ENCODE peak calls at places on chromosome 4, in six cellular contexts. One of them, this sample, is unnamed.

GRCh38 chr4:6990661-6991060 is 52.5 kb upstream of the TADA2B start:
- DNase-seq in NCI-H1436: no peak
- DNase-seq in NCI-H187: no peak
- DNase-seq in SK-N-SH: no peak
- DNase-seq in CD8-positive, alpha-beta memory T cell: no peak
- DNase-seq in A673: no peak
- DNase-seq in this sample: no peak

GRCh38 chr4:8580321-8581093 is at the start of gene GPR78:
- DNase-seq in NCI-H187: no peak
- DNase-seq in NCI-H1436: no peak
- DNase-seq in SK-N-SH: peak
- DNase-seq in CD8-positive, alpha-beta memory T cell: no peak
- DNase-seq in A673: peak
- DNase-seq in this sample: peak

GRCh38 chr4:138540056-138540800 is 298.1 kb upstream of the SLC7A11 start:
- DNase-seq in SK-N-SH: no peak
- DNase-seq in NCI-H187: no peak
- DNase-seq in A673: no peak
- DNase-seq in NCI-H1436: no peak
- DNase-seq in CD8-positive, alpha-beta memory T cell: no peak
- DNase-seq in this sample: no peak

GRCh38 chr4:120055167-120055566 is 11.5 kb downstream of the MAD2L1 start:
- DNase-seq in A673: no peak
- DNase-seq in NCI-H1436: no peak
- DNase-seq in NCI-H187: no peak
- DNase-seq in SK-N-SH: no peak
- DNase-seq in CD8-positive, alpha-beta memory T cell: no peak
- DNase-seq in this sample: no peak

GRCh38 chr4:2867758-2868491 is 24.3 kb downstream of the ADD1 start:
- DNase-seq in NCI-H187: no peak
- DNase-seq in NCI-H1436: no peak
- DNase-seq in CD8-positive, alpha-beta memory T cell: no peak
- DNase-seq in SK-N-SH: peak
- DNase-seq in A673: peak
- DNase-seq in this sample: no peak

GRCh38 chr4:61202638-61203495 is 2.7 kb downstream of the ADGRL3 start:
- DNase-seq in NCI-H187: no peak
- DNase-seq in SK-N-SH: peak
- DNase-seq in NCI-H1436: no peak
- DNase-seq in A673: no peak
- DNase-seq in CD8-positive, alpha-beta memory T cell: no peak
- DNase-seq in this sample: no peak

GRCh38 chr4:40065010-40065409 is 8.4 kb downstream of the N4BP2 start:
- DNase-seq in CD8-positive, alpha-beta memory T cell: no peak
- DNase-seq in NCI-H187: peak
- DNase-seq in SK-N-SH: no peak
- DNase-seq in NCI-H1436: no peak
- DNase-seq in A673: no peak
- DNase-seq in this sample: no peak

GRCh38 chr4:152079543-152080293 is 318.9 kb upstream of the GATB start:
- DNase-seq in CD8-positive, alpha-beta memory T cell: peak
- DNase-seq in NCI-H187: no peak
- DNase-seq in SK-N-SH: no peak
- DNase-seq in A673: no peak
- DNase-seq in NCI-H1436: no peak
- DNase-seq in this sample: peak

GRCh38 chr4:2298548-2298991 is 36.7 kb upstream of the MXD4 start:
- DNase-seq in SK-N-SH: peak
- DNase-seq in CD8-positive, alpha-beta memory T cell: no peak
- DNase-seq in NCI-H187: no peak
- DNase-seq in NCI-H1436: no peak
- DNase-seq in A673: no peak
- DNase-seq in this sample: no peak

GRCh38 chr4:107066622-107067021 is 30.5 kb upstream of the DKK2 start:
- DNase-seq in A673: no peak
- DNase-seq in CD8-positive, alpha-beta memory T cell: no peak
- DNase-seq in SK-N-SH: no peak
- DNase-seq in NCI-H187: no peak
- DNase-seq in NCI-H1436: no peak
- DNase-seq in this sample: no peak

GRCh38 chr4:7959066-7959465 is 19.4 kb upstream of the AFAP1 start:
- DNase-seq in NCI-H1436: peak
- DNase-seq in A673: peak
- DNase-seq in CD8-positive, alpha-beta memory T cell: no peak
- DNase-seq in SK-N-SH: no peak
- DNase-seq in NCI-H187: no peak
- DNase-seq in this sample: no peak

GRCh38 chr4:141099326-141099725 is 33.9 kb downstream of the RNF150 start:
- DNase-seq in SK-N-SH: no peak
- DNase-seq in NCI-H1436: no peak
- DNase-seq in NCI-H187: no peak
- DNase-seq in CD8-positive, alpha-beta memory T cell: no peak
- DNase-seq in A673: no peak
- DNase-seq in this sample: no peak

GRCh38 chr4:4569036-4569435 is 27.2 kb upstream of the STX18 start:
- DNase-seq in SK-N-SH: no peak
- DNase-seq in CD8-positive, alpha-beta memory T cell: no peak
- DNase-seq in NCI-H187: no peak
- DNase-seq in NCI-H1436: no peak
- DNase-seq in A673: no peak
- DNase-seq in this sample: no peak

GRCh38 chr4:11773798-11774197 is 345.1 kb upstream of the HS3ST1 start:
- DNase-seq in NCI-H1436: no peak
- DNase-seq in A673: no peak
- DNase-seq in SK-N-SH: no peak
- DNase-seq in NCI-H187: no peak
- DNase-seq in CD8-positive, alpha-beta memory T cell: no peak
- DNase-seq in this sample: no peak

GRCh38 chr4:76342191-76342590 is 35.7 kb downstream of the STBD1 start:
- DNase-seq in SK-N-SH: no peak
- DNase-seq in NCI-H1436: no peak
- DNase-seq in A673: no peak
- DNase-seq in NCI-H187: peak
- DNase-seq in CD8-positive, alpha-beta memory T cell: no peak
- DNase-seq in this sample: no peak

GRCh38 chr4:29900336-29900735 is 819.8 kb upstream of the PCDH7 start:
- DNase-seq in NCI-H1436: no peak
- DNase-seq in SK-N-SH: no peak
- DNase-seq in A673: no peak
- DNase-seq in CD8-positive, alpha-beta memory T cell: no peak
- DNase-seq in NCI-H187: no peak
- DNase-seq in this sample: no peak

GRCh38 chr4:121138014-121138413 is 26.1 kb downstream of the TNIP3 start:
- DNase-seq in CD8-positive, alpha-beta memory T cell: no peak
- DNase-seq in A673: no peak
- DNase-seq in SK-N-SH: no peak
- DNase-seq in NCI-H187: no peak
- DNase-seq in NCI-H1436: no peak
- DNase-seq in this sample: no peak

GRCh38 chr4:98976716-98977115 is 18.8 kb upstream of the METAP1 start:
- DNase-seq in NCI-H187: no peak
- DNase-seq in NCI-H1436: no peak
- DNase-seq in CD8-positive, alpha-beta memory T cell: no peak
- DNase-seq in A673: no peak
- DNase-seq in SK-N-SH: no peak
- DNase-seq in this sample: no peak

GRCh38 chr4:48989461-48990203 is 3.6 kb downstream of the CWH43 start:
- DNase-seq in NCI-H1436: no peak
- DNase-seq in NCI-H187: no peak
- DNase-seq in A673: no peak
- DNase-seq in SK-N-SH: no peak
- DNase-seq in CD8-positive, alpha-beta memory T cell: no peak
- DNase-seq in this sample: no peak

GRCh38 chr4:734951-735350 is 29.3 kb downstream of the PCGF3 start:
- DNase-seq in CD8-positive, alpha-beta memory T cell: no peak
- DNase-seq in NCI-H187: no peak
- DNase-seq in NCI-H1436: no peak
- DNase-seq in SK-N-SH: no peak
- DNase-seq in A673: no peak
- DNase-seq in this sample: no peak

GRCh38 chr4:62210521-62210920 is 1010.4 kb downstream of the ADGRL3 start:
- DNase-seq in NCI-H187: no peak
- DNase-seq in NCI-H1436: no peak
- DNase-seq in A673: no peak
- DNase-seq in SK-N-SH: no peak
- DNase-seq in CD8-positive, alpha-beta memory T cell: no peak
- DNase-seq in this sample: no peak

GRCh38 chr4:153159728-153160221 is 44.5 kb upstream of the TRIM2 start:
- DNase-seq in SK-N-SH: no peak
- DNase-seq in A673: peak
- DNase-seq in NCI-H1436: no peak
- DNase-seq in CD8-positive, alpha-beta memory T cell: no peak
- DNase-seq in NCI-H187: no peak
- DNase-seq in this sample: no peak

GRCh38 chr4:128385683-128386304 is 98.2 kb upstream of the PGRMC2 start:
- DNase-seq in SK-N-SH: no peak
- DNase-seq in CD8-positive, alpha-beta memory T cell: no peak
- DNase-seq in A673: peak
- DNase-seq in NCI-H187: no peak
- DNase-seq in NCI-H1436: no peak
- DNase-seq in this sample: no peak

GRCh38 chr4:8820178-8821102 is 51.2 kb downstream of the HMX1 start:
- DNase-seq in A673: no peak
- DNase-seq in NCI-H187: no peak
- DNase-seq in CD8-positive, alpha-beta memory T cell: no peak
- DNase-seq in SK-N-SH: peak
- DNase-seq in NCI-H1436: no peak
- DNase-seq in this sample: no peak

GRCh38 chr4:76430519-76431388 is 4.3 kb upstream of the SHROOM3 start:
- DNase-seq in SK-N-SH: peak
- DNase-seq in CD8-positive, alpha-beta memory T cell: no peak
- DNase-seq in NCI-H1436: peak
- DNase-seq in NCI-H187: peak
- DNase-seq in A673: peak
- DNase-seq in this sample: no peak

GRCh38 chr4:3766207-3766790 is at the start of gene ADRA2C:
- DNase-seq in A673: peak
- DNase-seq in CD8-positive, alpha-beta memory T cell: no peak
- DNase-seq in NCI-H187: no peak
- DNase-seq in NCI-H1436: no peak
- DNase-seq in SK-N-SH: peak
- DNase-seq in this sample: no peak

GRCh38 chr4:59994118-59994517 is 1206.0 kb upstream of the ADGRL3 start:
- DNase-seq in NCI-H1436: no peak
- DNase-seq in CD8-positive, alpha-beta memory T cell: no peak
- DNase-seq in SK-N-SH: no peak
- DNase-seq in A673: no peak
- DNase-seq in NCI-H187: no peak
- DNase-seq in this sample: no peak

GRCh38 chr4:16001484-16001858 is 38.5 kb upstream of the FGFBP2 start:
- DNase-seq in A673: peak
- DNase-seq in NCI-H187: peak
- DNase-seq in CD8-positive, alpha-beta memory T cell: peak
- DNase-seq in NCI-H1436: peak
- DNase-seq in SK-N-SH: peak
- DNase-seq in this sample: peak